ENCODE peak calls at places on chromosome X, in six cellular contexts. T is left ventricle myocardium inferior, G is H9, Q is colonic mucosa, X is A549, O is GM23338. Y is an unnamed sample.

GRCh38 chrX:44104699-44105098 is 131.5 kb upstream of the NDP start:
- DNase-seq in X (no peak), T (no peak), G (no peak), O (no peak), Q (no peak), Y (no peak)

GRCh38 chrX:47217852-47218279 is 615 bp upstream of the CDK16 start:
- DNase-seq in O (peak), G (peak), T (peak), Q (peak), X (peak), Y (peak)

GRCh38 chrX:41695464-41695863 is 6.7 kb downstream of the GPR34 start:
- DNase-seq in O (peak), X (peak), T (no peak), G (no peak), Q (no peak), Y (no peak)

GRCh38 chrX:130110379-130111219 is at the start of gene ELF4:
- DNase-seq in T (peak), O (peak), Q (peak), X (peak), G (no peak), Y (no peak)

GRCh38 chrX:44267116-44267515 is 76.4 kb downstream of the EFHC2 start:
- DNase-seq in G (no peak), Q (no peak), T (no peak), O (no peak), X (no peak), Y (no peak)

GRCh38 chrX:10470009-10470408 is 150.4 kb downstream of the MID1 start:
- DNase-seq in Q (no peak), T (no peak), O (no peak), X (no peak), G (no peak), Y (no peak)

GRCh38 chrX:16743604-16744325 is 24.4 kb downstream of the SYAP1 start:
- DNase-seq in O (no peak), G (no peak), T (no peak), Q (no peak), X (peak), Y (no peak)

GRCh38 chrX:132730726-132731125 is 227.7 kb downstream of the HS6ST2 start:
- DNase-seq in T (no peak), Q (no peak), G (no peak), O (no peak), X (no peak), Y (no peak)

GRCh38 chrX:49258749-49259124 is 5.8 kb downstream of the FOXP3 start:
- DNase-seq in O (no peak), T (no peak), Q (no peak), X (no peak), G (no peak), Y (no peak)

GRCh38 chrX:73826996-73827395 is 264.0 kb downstream of the CHIC1 start:
- DNase-seq in Q (no peak), O (no peak), T (no peak), G (no peak), X (no peak), Y (no peak)

GRCh38 chrX:15797707-15798106 is 7.4 kb downstream of the ZRSR2 start:
- DNase-seq in O (no peak), X (no peak), T (no peak), Q (no peak), G (no peak), Y (no peak)

GRCh38 chrX:65679071-65679540 is 11.7 kb downstream of the MSN start:
- DNase-seq in X (peak), T (no peak), O (no peak), G (no peak), Q (no peak), Y (no peak)

GRCh38 chrX:2673611-2674010 is 17.5 kb upstream of the CD99 start:
- DNase-seq in G (no peak), Q (no peak), O (no peak), T (no peak), X (no peak), Y (no peak)

GRCh38 chrX:75522565-75523411 is at the start of gene ZDHHC15:
- DNase-seq in X (no peak), G (peak), Q (peak), O (peak), T (peak), Y (peak)

GRCh38 chrX:133373366-133374079 is 41.8 kb downstream of the GPC4 start:
- DNase-seq in T (no peak), Q (peak), G (no peak), O (no peak), X (no peak), Y (no peak)

GRCh38 chrX:13432776-13433605 is 113.1 kb upstream of the ATXN3L start:
- DNase-seq in X (no peak), G (no peak), T (no peak), Q (no peak), O (no peak), Y (no peak)

GRCh38 chrX:24694825-24695224 is 1.1 kb downstream of the POLA1 start:
- DNase-seq in T (no peak), Q (no peak), X (no peak), O (no peak), G (no peak), Y (no peak)

GRCh38 chrX:13059676-13060499 is 15.5 kb upstream of the FAM9C start:
- DNase-seq in T (no peak), Q (no peak), O (no peak), G (no peak), X (peak), Y (no peak)

GRCh38 chrX:65677954-65678469 is 10.6 kb downstream of the MSN start:
- DNase-seq in T (no peak), O (no peak), X (peak), G (no peak), Q (no peak), Y (peak)

GRCh38 chrX:102684772-102685520 is 27.3 kb upstream of the GPRASP2 start:
- DNase-seq in X (no peak), T (no peak), Q (no peak), G (no peak), O (no peak), Y (no peak)

GRCh38 chrX:41734530-41734929 is 10.5 kb downstream of the GPR82 start:
- DNase-seq in G (no peak), O (peak), Q (no peak), T (no peak), X (peak), Y (no peak)

GRCh38 chrX:8879750-8880149 is 78.6 kb upstream of the FAM9A start:
- DNase-seq in Q (peak), X (peak), G (peak), T (no peak), O (peak), Y (peak)

GRCh38 chrX:141405878-141406492 is 163.7 kb upstream of the SPANXC start:
- DNase-seq in G (no peak), T (no peak), O (no peak), X (peak), Q (no peak), Y (no peak)

GRCh38 chrX:11908371-11908770 is 150.3 kb downstream of the MSL3 start:
- DNase-seq in G (no peak), O (peak), X (peak), T (no peak), Q (no peak), Y (no peak)

GRCh38 chrX:11180571-11180970 is 69.4 kb downstream of the HCCS start:
- DNase-seq in X (no peak), Q (no peak), O (no peak), T (no peak), G (no peak), Y (no peak)

GRCh38 chrX:102746134-102746584 is 25.6 kb downstream of the GPRASP3 start:
- DNase-seq in O (peak), Q (peak), T (peak), G (peak), X (no peak), Y (no peak)

GRCh38 chrX:76428243-76429130 is 977 bp downstream of the MAGEE1 start:
- DNase-seq in G (peak), O (peak), Q (peak), T (no peak), X (no peak), Y (no peak)

GRCh38 chrX:63761639-63762038 is 23.4 kb downstream of the ARHGEF9 start:
- DNase-seq in Q (no peak), X (no peak), O (no peak), T (no peak), G (no peak), Y (no peak)

GRCh38 chrX:42098897-42099296 is 175.5 kb upstream of the CASK start:
- DNase-seq in Q (no peak), X (no peak), T (peak), O (no peak), G (peak), Y (no peak)

GRCh38 chrX:69060631-69061408 is 104.4 kb downstream of the PJA1 start:
- DNase-seq in O (peak), G (peak), T (peak), X (peak), Q (peak), Y (peak)
- TF ChIP-seq CTCF in O (peak), G (peak), T (peak), X (no peak), Q (peak), Y (peak)

DNA sequence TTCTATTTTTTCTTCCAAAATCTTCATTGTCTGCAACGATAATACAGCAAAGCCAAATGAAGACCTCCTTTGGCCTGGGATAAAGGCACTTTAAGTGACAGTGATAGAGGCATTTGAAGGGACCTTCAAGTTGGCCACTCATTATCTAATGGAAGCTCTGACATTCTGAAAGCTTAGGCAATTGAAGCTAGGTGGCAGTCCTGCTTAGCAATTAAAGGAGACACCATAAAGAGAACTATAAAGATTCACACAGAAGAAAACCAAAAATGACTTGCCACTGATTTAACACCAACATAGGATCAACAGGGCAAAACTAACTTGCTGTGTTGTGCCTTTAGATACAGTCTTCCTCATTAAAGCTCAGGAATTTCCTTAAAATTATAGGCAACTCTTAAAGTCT is 103.3 kb upstream of the TSPAN7 start:
- DNase-seq in X (peak), O (peak), Q (no peak), G (no peak), T (no peak), Y (no peak)
- TF ChIP-seq CTCF in X (no peak), O (peak), Q (no peak), G (peak), T (peak), Y (no peak)

GRCh38 chrX:22081475-22082092 is 49.5 kb downstream of the PHEX start:
- DNase-seq in Q (peak), G (peak), T (peak), X (peak), O (peak), Y (peak)
- TF ChIP-seq CTCF in Q (peak), G (peak), T (peak), X (peak), O (peak), Y (peak)

GRCh38 chrX:139973290-139973689 is 8.0 kb upstream of the CXorf66 start:
- DNase-seq in T (no peak), Q (no peak), G (no peak), O (no peak), X (no peak), Y (no peak)

GRCh38 chrX:139969286-139969685 is 4.0 kb upstream of the CXorf66 start:
- DNase-seq in G (no peak), O (peak), T (no peak), Q (no peak), X (peak), Y (no peak)

GRCh38 chrX:139972113-139972512 is 6.8 kb upstream of the CXorf66 start:
- DNase-seq in G (no peak), X (no peak), Q (no peak), O (no peak), T (no peak), Y (no peak)

GRCh38 chrX:139972629-139973257 is 7.4 kb upstream of the CXorf66 start:
- DNase-seq in X (no peak), O (no peak), Q (no peak), G (no peak), T (no peak), Y (no peak)

GRCh38 chrX:139971394-139971749 is 6.1 kb upstream of the CXorf66 start:
- DNase-seq in G (no peak), T (no peak), X (no peak), O (peak), Q (no peak), Y (no peak)
- TF ChIP-seq CTCF in G (no peak), T (no peak), X (no peak), O (no peak), Q (no peak), Y (no peak)

GRCh38 chrX:153353416-153353815 is 19.5 kb downstream of the ZNF275 start:
- DNase-seq in G (peak), O (peak), T (no peak), X (no peak), Q (no peak), Y (no peak)
- TF ChIP-seq CTCF in G (peak), O (peak), T (no peak), X (no peak), Q (no peak), Y (no peak)

DNA sequence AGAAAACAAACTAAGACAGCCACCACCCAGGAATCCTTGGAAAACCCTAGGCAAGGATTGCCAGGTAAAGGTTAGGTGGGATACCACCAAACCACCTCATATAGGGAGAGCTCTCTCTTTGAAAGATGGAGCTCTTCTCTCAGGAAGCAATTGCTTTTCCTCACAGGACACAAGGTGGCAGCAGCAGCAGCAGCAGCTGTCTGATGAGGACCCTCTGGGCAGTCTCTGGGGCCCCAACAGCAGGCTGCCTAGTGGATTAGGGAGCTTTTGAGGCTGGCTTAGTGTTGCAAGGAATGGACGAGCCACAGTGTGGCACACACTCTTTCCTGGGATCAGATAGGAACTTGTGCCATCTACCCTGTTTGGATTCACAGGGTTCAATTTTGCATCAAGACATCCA is 41.4 kb upstream of the CHRDL1 start:
- DNase-seq in T (no peak), X (no peak), Q (no peak), O (peak), G (peak), Y (no peak)
- TF ChIP-seq CTCF in T (no peak), X (no peak), Q (no peak), O (peak), G (peak), Y (no peak)

GRCh38 chrX:40168183-40169015 is 70.6 kb upstream of the BCOR start:
- DNase-seq in T (no peak), X (no peak), O (no peak), G (peak), Q (no peak), Y (no peak)

GRCh38 chrX:40170830-40171512 is 73.2 kb upstream of the BCOR start:
- DNase-seq in G (peak), O (peak), Q (peak), X (no peak), T (no peak), Y (no peak)

GRCh38 chrX:40171513-40172168 is 73.9 kb upstream of the BCOR start:
- DNase-seq in X (no peak), Q (peak), G (peak), T (no peak), O (no peak), Y (no peak)

GRCh38 chrX:40167240-40168182 is 69.8 kb upstream of the BCOR start:
- DNase-seq in O (peak), Q (peak), X (no peak), T (no peak), G (peak), Y (no peak)

DNA sequence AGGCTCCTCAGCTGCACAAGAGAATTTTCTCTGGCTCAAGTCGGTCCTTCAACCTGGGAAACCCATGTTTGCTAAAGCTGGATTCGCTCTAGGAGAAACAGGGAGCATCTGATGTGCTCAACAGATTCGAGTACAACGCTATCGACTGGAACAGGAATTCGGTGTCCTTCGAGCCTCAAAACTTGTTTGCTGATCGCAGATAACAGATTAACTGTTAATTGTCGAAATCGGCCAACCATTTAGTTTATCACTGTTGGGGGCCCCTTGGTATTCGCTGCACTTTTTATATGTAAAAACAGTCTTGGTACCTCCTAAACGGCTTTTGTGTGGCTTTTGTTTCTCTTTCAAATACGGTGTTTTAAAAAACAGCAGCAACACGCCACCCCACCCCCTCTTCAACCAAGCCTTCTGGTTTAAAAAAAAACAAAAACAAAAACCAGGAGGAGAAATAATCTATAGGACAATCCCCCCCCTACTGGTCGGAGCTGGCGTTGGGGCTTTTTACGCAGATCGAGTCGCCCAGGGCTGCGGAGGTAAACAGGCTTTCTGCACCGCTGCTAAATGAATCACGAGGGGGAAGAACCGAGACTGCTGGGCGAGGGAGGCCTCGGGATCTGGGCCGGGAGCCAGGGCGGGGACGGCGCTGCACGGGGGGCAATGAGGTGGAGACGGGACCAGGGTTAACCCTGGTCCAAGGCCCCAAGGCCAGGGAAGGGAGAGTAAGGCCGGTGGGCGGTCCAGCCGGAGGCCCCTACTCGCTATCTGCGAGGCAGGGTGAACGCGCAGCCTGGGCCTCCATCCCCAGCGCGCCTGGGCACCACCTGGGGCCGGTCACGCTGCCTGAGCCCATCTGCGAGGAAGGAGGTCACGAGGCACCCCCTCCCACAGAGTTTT is 71.7 kb upstream of the BCOR start:
- DNase-seq in O (peak), Q (peak), X (peak), T (no peak), G (peak), Y (no peak)
- TF ChIP-seq CTCF in O (peak), Q (peak), X (peak), T (peak), G (peak), Y (peak)

GRCh38 chrX:109858602-109859341 is 125.7 kb upstream of the ACSL4 start:
- DNase-seq in T (no peak), X (no peak), G (no peak), O (no peak), Q (no peak), Y (no peak)

GRCh38 chrX:109857898-109858297 is 124.8 kb upstream of the ACSL4 start:
- DNase-seq in O (no peak), Q (no peak), T (no peak), G (no peak), X (no peak), Y (no peak)

GRCh38 chrX:109859673-109860072 is 126.6 kb upstream of the ACSL4 start:
- DNase-seq in G (no peak), T (no peak), O (no peak), X (no peak), Q (no peak), Y (no peak)

GRCh38 chrX:109863811-109864210 is 130.8 kb upstream of the ACSL4 start:
- DNase-seq in T (no peak), O (no peak), Q (no peak), G (no peak), X (no peak), Y (no peak)

DNA sequence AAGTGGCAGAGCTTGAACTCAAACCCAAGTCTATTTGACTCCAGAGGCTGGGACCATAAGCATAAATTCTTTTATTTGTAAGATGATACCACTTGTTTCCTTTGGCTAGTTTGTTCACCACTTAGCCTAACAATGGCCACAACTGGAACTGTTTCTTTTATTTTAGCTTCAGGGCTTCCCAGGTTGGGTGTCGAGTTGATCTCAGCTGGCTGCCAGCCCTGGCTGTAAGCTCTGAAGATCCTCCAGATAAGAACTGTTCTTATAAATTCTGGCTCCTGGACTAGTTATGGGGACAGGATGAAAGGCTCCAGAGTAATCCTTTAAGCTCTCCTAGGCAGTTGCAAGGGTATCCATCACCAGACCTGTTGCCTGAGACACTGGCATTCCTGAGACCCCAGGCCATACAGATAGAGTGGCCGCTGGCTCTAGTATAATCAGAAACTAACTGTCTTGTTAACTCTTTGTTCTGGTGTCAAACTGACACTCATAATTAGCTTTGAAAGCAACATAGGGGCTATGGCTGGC is 129.4 kb upstream of the ACSL4 start:
- DNase-seq in G (no peak), Q (no peak), X (no peak), O (no peak), T (no peak), Y (no peak)
- TF ChIP-seq CTCF in G (no peak), Q (no peak), X (no peak), O (no peak), T (no peak), Y (no peak)